ENCODE peak calls at places on chromosomes 7 and 10, in five cellular contexts. One of them, this sample, is unnamed.

GRCh38 chr10:59036311-59037017 is 140.0 kb upstream of the PHYHIPL start:
- DNase-seq in nucleus accumbens: no peak
- DNase-seq in BJ: no peak
- DNase-seq in stimulated activated CD4-positive, alpha-beta T cell treated with anti-CD3 and anti-CD28 coated beads, Interleukin-2, amount 100 ng/mL, for 24 hours: no peak
- DNase-seq in GM19239: peak
- DNase-seq in this sample: no peak

GRCh38 chr10:30215631-30216030 is 133.4 kb downstream of the MTPAP start:
- DNase-seq in nucleus accumbens: no peak
- DNase-seq in stimulated activated CD4-positive, alpha-beta T cell treated with anti-CD3 and anti-CD28 coated beads, Interleukin-2, amount 100 ng/mL, for 24 hours: no peak
- DNase-seq in BJ: no peak
- DNase-seq in GM19239: no peak
- DNase-seq in this sample: no peak

GRCh38 chr10:120460776-120461175 is 3.7 kb downstream of the PLPP4 start:
- DNase-seq in GM19239: no peak
- DNase-seq in BJ: peak
- DNase-seq in stimulated activated CD4-positive, alpha-beta T cell treated with anti-CD3 and anti-CD28 coated beads, Interleukin-2, amount 100 ng/mL, for 24 hours: no peak
- DNase-seq in nucleus accumbens: no peak
- DNase-seq in this sample: no peak

GRCh38 chr10:126088144-126088543 is 191.8 kb downstream of the FANK1 start:
- DNase-seq in GM19239: no peak
- DNase-seq in nucleus accumbens: no peak
- DNase-seq in stimulated activated CD4-positive, alpha-beta T cell treated with anti-CD3 and anti-CD28 coated beads, Interleukin-2, amount 100 ng/mL, for 24 hours: no peak
- DNase-seq in BJ: no peak
- DNase-seq in this sample: no peak

GRCh38 chr10:32976338-32976737 is 18.3 kb upstream of the ITGB1 start:
- DNase-seq in GM19239: no peak
- DNase-seq in stimulated activated CD4-positive, alpha-beta T cell treated with anti-CD3 and anti-CD28 coated beads, Interleukin-2, amount 100 ng/mL, for 24 hours: no peak
- DNase-seq in BJ: no peak
- DNase-seq in nucleus accumbens: no peak
- DNase-seq in this sample: no peak

GRCh38 chr7:115558186-115558585 is 472.4 kb downstream of the TFEC start:
- DNase-seq in BJ: peak
- DNase-seq in GM19239: no peak
- DNase-seq in stimulated activated CD4-positive, alpha-beta T cell treated with anti-CD3 and anti-CD28 coated beads, Interleukin-2, amount 100 ng/mL, for 24 hours: no peak
- DNase-seq in nucleus accumbens: no peak
- DNase-seq in this sample: no peak

GRCh38 chr10:121260383-121260782 is 337.9 kb downstream of the FGFR2 start:
- DNase-seq in BJ: no peak
- DNase-seq in nucleus accumbens: no peak
- DNase-seq in stimulated activated CD4-positive, alpha-beta T cell treated with anti-CD3 and anti-CD28 coated beads, Interleukin-2, amount 100 ng/mL, for 24 hours: no peak
- DNase-seq in GM19239: no peak
- DNase-seq in this sample: no peak

GRCh38 chr7:39949980-39950472 is at the start of gene CDK13:
- DNase-seq in nucleus accumbens: peak
- DNase-seq in GM19239: peak
- DNase-seq in BJ: no peak
- DNase-seq in stimulated activated CD4-positive, alpha-beta T cell treated with anti-CD3 and anti-CD28 coated beads, Interleukin-2, amount 100 ng/mL, for 24 hours: peak
- DNase-seq in this sample: peak

GRCh38 chr10:130400890-130401289 is 264.7 kb downstream of the GLRX3 start:
- DNase-seq in nucleus accumbens: no peak
- DNase-seq in stimulated activated CD4-positive, alpha-beta T cell treated with anti-CD3 and anti-CD28 coated beads, Interleukin-2, amount 100 ng/mL, for 24 hours: no peak
- DNase-seq in BJ: no peak
- DNase-seq in GM19239: no peak
- DNase-seq in this sample: no peak

GRCh38 chr10:75941181-75941580 is 509.8 kb downstream of the LRMDA start:
- DNase-seq in stimulated activated CD4-positive, alpha-beta T cell treated with anti-CD3 and anti-CD28 coated beads, Interleukin-2, amount 100 ng/mL, for 24 hours: no peak
- DNase-seq in BJ: no peak
- DNase-seq in nucleus accumbens: no peak
- DNase-seq in GM19239: no peak
- DNase-seq in this sample: no peak

GRCh38 chr10:79316671-79317431 is 30.4 kb upstream of the PPIF start:
- DNase-seq in GM19239: peak
- DNase-seq in stimulated activated CD4-positive, alpha-beta T cell treated with anti-CD3 and anti-CD28 coated beads, Interleukin-2, amount 100 ng/mL, for 24 hours: no peak
- DNase-seq in BJ: no peak
- DNase-seq in nucleus accumbens: no peak
- DNase-seq in this sample: peak

GRCh38 chr7:151452141-151452571 is 12.2 kb upstream of the CRYGN start:
- DNase-seq in stimulated activated CD4-positive, alpha-beta T cell treated with anti-CD3 and anti-CD28 coated beads, Interleukin-2, amount 100 ng/mL, for 24 hours: no peak
- DNase-seq in BJ: no peak
- DNase-seq in nucleus accumbens: no peak
- DNase-seq in GM19239: no peak
- DNase-seq in this sample: no peak

GRCh38 chr10:12721334-12721733 is 280.2 kb downstream of the CCDC3 start:
- DNase-seq in nucleus accumbens: no peak
- DNase-seq in GM19239: no peak
- DNase-seq in stimulated activated CD4-positive, alpha-beta T cell treated with anti-CD3 and anti-CD28 coated beads, Interleukin-2, amount 100 ng/mL, for 24 hours: no peak
- DNase-seq in BJ: no peak
- DNase-seq in this sample: no peak

GRCh38 chr7:34759477-34760125 is 101.6 kb downstream of the NPSR1 start:
- DNase-seq in GM19239: no peak
- DNase-seq in stimulated activated CD4-positive, alpha-beta T cell treated with anti-CD3 and anti-CD28 coated beads, Interleukin-2, amount 100 ng/mL, for 24 hours: no peak
- DNase-seq in nucleus accumbens: no peak
- DNase-seq in BJ: no peak
- DNase-seq in this sample: no peak

GRCh38 chr7:6700793-6701192 is 6.0 kb downstream of the ZNF12 start:
- DNase-seq in nucleus accumbens: no peak
- DNase-seq in GM19239: no peak
- DNase-seq in stimulated activated CD4-positive, alpha-beta T cell treated with anti-CD3 and anti-CD28 coated beads, Interleukin-2, amount 100 ng/mL, for 24 hours: no peak
- DNase-seq in BJ: no peak
- DNase-seq in this sample: no peak

GRCh38 chr7:113026941-113027340 is 59.7 kb downstream of the GPR85 start:
- DNase-seq in GM19239: no peak
- DNase-seq in BJ: peak
- DNase-seq in nucleus accumbens: no peak
- DNase-seq in stimulated activated CD4-positive, alpha-beta T cell treated with anti-CD3 and anti-CD28 coated beads, Interleukin-2, amount 100 ng/mL, for 24 hours: no peak
- DNase-seq in this sample: no peak

GRCh38 chr10:29204119-29204518 is 84.8 kb upstream of the LYZL1 start:
- DNase-seq in BJ: no peak
- DNase-seq in nucleus accumbens: no peak
- DNase-seq in GM19239: no peak
- DNase-seq in stimulated activated CD4-positive, alpha-beta T cell treated with anti-CD3 and anti-CD28 coated beads, Interleukin-2, amount 100 ng/mL, for 24 hours: no peak
- DNase-seq in this sample: no peak

GRCh38 chr10:77004917-77005564 is 632.6 kb downstream of the KCNMA1 start:
- DNase-seq in nucleus accumbens: no peak
- DNase-seq in stimulated activated CD4-positive, alpha-beta T cell treated with anti-CD3 and anti-CD28 coated beads, Interleukin-2, amount 100 ng/mL, for 24 hours: no peak
- DNase-seq in BJ: no peak
- DNase-seq in GM19239: peak
- DNase-seq in this sample: no peak

GRCh38 chr10:69504576-69505250 is 53.4 kb downstream of the TSPAN15 start:
- DNase-seq in BJ: no peak
- DNase-seq in stimulated activated CD4-positive, alpha-beta T cell treated with anti-CD3 and anti-CD28 coated beads, Interleukin-2, amount 100 ng/mL, for 24 hours: no peak
- DNase-seq in GM19239: no peak
- DNase-seq in nucleus accumbens: no peak
- DNase-seq in this sample: peak

GRCh38 chr10:29243750-29244149 is 45.1 kb upstream of the LYZL1 start:
- DNase-seq in nucleus accumbens: no peak
- DNase-seq in GM19239: no peak
- DNase-seq in BJ: no peak
- DNase-seq in stimulated activated CD4-positive, alpha-beta T cell treated with anti-CD3 and anti-CD28 coated beads, Interleukin-2, amount 100 ng/mL, for 24 hours: no peak
- DNase-seq in this sample: no peak

GRCh38 chr7:44798649-44799275 is 2.3 kb downstream of the PPIA start:
- DNase-seq in BJ: no peak
- DNase-seq in stimulated activated CD4-positive, alpha-beta T cell treated with anti-CD3 and anti-CD28 coated beads, Interleukin-2, amount 100 ng/mL, for 24 hours: no peak
- DNase-seq in nucleus accumbens: no peak
- DNase-seq in GM19239: no peak
- DNase-seq in this sample: no peak

GRCh38 chr10:100814751-100815474 is 69.5 kb downstream of the PAX2 start:
- DNase-seq in BJ: no peak
- DNase-seq in stimulated activated CD4-positive, alpha-beta T cell treated with anti-CD3 and anti-CD28 coated beads, Interleukin-2, amount 100 ng/mL, for 24 hours: no peak
- DNase-seq in nucleus accumbens: no peak
- DNase-seq in GM19239: no peak
- DNase-seq in this sample: no peak

GRCh38 chr7:6286486-6286885 is 14.1 kb upstream of the CYTH3 start:
- DNase-seq in BJ: no peak
- DNase-seq in nucleus accumbens: no peak
- DNase-seq in GM19239: no peak
- DNase-seq in stimulated activated CD4-positive, alpha-beta T cell treated with anti-CD3 and anti-CD28 coated beads, Interleukin-2, amount 100 ng/mL, for 24 hours: no peak
- DNase-seq in this sample: no peak

GRCh38 chr10:102555781-102556328 is 52.1 kb downstream of the SUFU start:
- DNase-seq in GM19239: no peak
- DNase-seq in nucleus accumbens: peak
- DNase-seq in stimulated activated CD4-positive, alpha-beta T cell treated with anti-CD3 and anti-CD28 coated beads, Interleukin-2, amount 100 ng/mL, for 24 hours: no peak
- DNase-seq in BJ: no peak
- DNase-seq in this sample: no peak

GRCh38 chr7:33040803-33041516 is 21.6 kb downstream of the NT5C3A start:
- DNase-seq in BJ: no peak
- DNase-seq in nucleus accumbens: no peak
- DNase-seq in GM19239: peak
- DNase-seq in stimulated activated CD4-positive, alpha-beta T cell treated with anti-CD3 and anti-CD28 coated beads, Interleukin-2, amount 100 ng/mL, for 24 hours: peak
- DNase-seq in this sample: peak

GRCh38 chr10:131774618-131775443 is 126.0 kb upstream of the PPP2R2D start:
- DNase-seq in stimulated activated CD4-positive, alpha-beta T cell treated with anti-CD3 and anti-CD28 coated beads, Interleukin-2, amount 100 ng/mL, for 24 hours: no peak
- DNase-seq in nucleus accumbens: no peak
- DNase-seq in GM19239: no peak
- DNase-seq in BJ: no peak
- DNase-seq in this sample: no peak

GRCh38 chr10:37379991-37380390 is 254.6 kb downstream of the ANKRD30A start:
- DNase-seq in GM19239: no peak
- DNase-seq in BJ: no peak
- DNase-seq in nucleus accumbens: no peak
- DNase-seq in stimulated activated CD4-positive, alpha-beta T cell treated with anti-CD3 and anti-CD28 coated beads, Interleukin-2, amount 100 ng/mL, for 24 hours: no peak
- DNase-seq in this sample: no peak

GRCh38 chr7:2523941-2524807 is 4.6 kb downstream of the LFNG start:
- DNase-seq in GM19239: no peak
- DNase-seq in nucleus accumbens: peak
- DNase-seq in BJ: no peak
- DNase-seq in stimulated activated CD4-positive, alpha-beta T cell treated with anti-CD3 and anti-CD28 coated beads, Interleukin-2, amount 100 ng/mL, for 24 hours: no peak
- DNase-seq in this sample: no peak

GRCh38 chr10:12484945-12485805 is 135.8 kb downstream of the CAMK1D start:
- DNase-seq in nucleus accumbens: no peak
- DNase-seq in stimulated activated CD4-positive, alpha-beta T cell treated with anti-CD3 and anti-CD28 coated beads, Interleukin-2, amount 100 ng/mL, for 24 hours: peak
- DNase-seq in GM19239: peak
- DNase-seq in BJ: no peak
- DNase-seq in this sample: peak

GRCh38 chr10:34933676-34934075 is 118.6 kb upstream of the PARD3 start:
- DNase-seq in BJ: no peak
- DNase-seq in GM19239: no peak
- DNase-seq in stimulated activated CD4-positive, alpha-beta T cell treated with anti-CD3 and anti-CD28 coated beads, Interleukin-2, amount 100 ng/mL, for 24 hours: no peak
- DNase-seq in nucleus accumbens: peak
- DNase-seq in this sample: no peak

GRCh38 chr10:132346806-132347205 is 14.8 kb downstream of the LRRC27 start:
- DNase-seq in GM19239: no peak
- DNase-seq in stimulated activated CD4-positive, alpha-beta T cell treated with anti-CD3 and anti-CD28 coated beads, Interleukin-2, amount 100 ng/mL, for 24 hours: no peak
- DNase-seq in BJ: no peak
- DNase-seq in nucleus accumbens: no peak
- DNase-seq in this sample: no peak

GRCh38 chr10:99628923-99629624 is 8.8 kb upstream of the SLC25A28 start:
- DNase-seq in nucleus accumbens: no peak
- DNase-seq in BJ: no peak
- DNase-seq in GM19239: no peak
- DNase-seq in stimulated activated CD4-positive, alpha-beta T cell treated with anti-CD3 and anti-CD28 coated beads, Interleukin-2, amount 100 ng/mL, for 24 hours: no peak
- DNase-seq in this sample: no peak

GRCh38 chr7:150946826-150947750 is 31.0 kb downstream of the KCNH2 start:
- DNase-seq in BJ: no peak
- DNase-seq in GM19239: no peak
- DNase-seq in nucleus accumbens: no peak
- DNase-seq in stimulated activated CD4-positive, alpha-beta T cell treated with anti-CD3 and anti-CD28 coated beads, Interleukin-2, amount 100 ng/mL, for 24 hours: no peak
- DNase-seq in this sample: no peak

This sample was measured in activated CD4-positive, alpha-beta memory T cell treated with anti-CD3 and anti-CD28 coated beads, Interleukin-2, amount 10 ng/mL, durations not matched to agents 7 days and 5 days.